ENCODE peak calls at places on chromosomes 1 and 21, in five cellular contexts. B, G, C, D and U are unnamed samples.

GRCh38 chr1:20417581-20417980 is 68.4 kb downstream of the CAMK2N1 start:
- DNase-seq in C (no peak), B (no peak), D (no peak), G (no peak), U (no peak)

GRCh38 chr1:109969430-109969829 is 15.1 kb upstream of the AHCYL1 start:
- DNase-seq in G (peak; percentile 48), B (peak; percentile 59), C (peak; percentile 46), D (peak; percentile 84), U (no peak)

GRCh38 chr1:9068971-9069323 is 488 bp downstream of the SLC2A5 start:
- DNase-seq in D (no peak), G (no peak), C (no peak), B (no peak), U (no peak)

GRCh38 chr21:31656199-31657095 is 3.0 kb upstream of the SOD1 start:
- DNase-seq in G (peak; percentile 27), C (no peak), D (peak; percentile 47), B (no peak), U (no peak)

GRCh38 chr1:115219937-115220336 is 118.1 kb downstream of the NGF start:
- DNase-seq in G (no peak), C (no peak), D (no peak), B (no peak), U (no peak)

GRCh38 chr1:181038399-181038873 is 4.7 kb downstream of the MR1 start:
- DNase-seq in G (no peak), D (peak; percentile 68), B (no peak), C (peak; percentile 55), U (no peak)

GRCh38 chr1:26083246-26083645 is 15.8 kb upstream of the TRIM63 start:
- DNase-seq in D (peak; percentile 46), G (no peak), B (no peak), C (peak; percentile 56), U (no peak)

GRCh38 chr1:18901952-18902522 is 318 bp downstream of the ALDH4A1 start:
- DNase-seq in B (no peak), D (no peak), G (no peak), C (no peak), U (no peak)

GRCh38 chr1:70504821-70505193 is 93.7 kb downstream of the CTH start:
- DNase-seq in B (peak; percentile 29), D (peak; percentile 18), G (peak; percentile 23), C (peak; percentile 77), U (no peak)

GRCh38 chr1:115310821-115311220 is 27.2 kb downstream of the NGF start:
- DNase-seq in G (no peak), B (no peak), C (no peak), D (no peak), U (no peak)

GRCh38 chr1:25343872-25344271 is 5.7 kb downstream of the TMEM50A start:
- DNase-seq in D (peak; percentile 89), G (peak; percentile 81), C (peak; percentile 80), B (peak; percentile 65), U (no peak)

GRCh38 chr21:38343691-38344090 is 86.9 kb downstream of the KCNJ15 start:
- DNase-seq in C (peak; percentile 73), D (peak; percentile 49), B (no peak), G (no peak), U (peak; percentile 64)

GRCh38 chr1:89739013-89739843 is 81.6 kb upstream of the LRRC8D start:
- DNase-seq in B (no peak), C (peak; percentile 58), G (no peak), D (peak; percentile 80), U (no peak)

DNA sequence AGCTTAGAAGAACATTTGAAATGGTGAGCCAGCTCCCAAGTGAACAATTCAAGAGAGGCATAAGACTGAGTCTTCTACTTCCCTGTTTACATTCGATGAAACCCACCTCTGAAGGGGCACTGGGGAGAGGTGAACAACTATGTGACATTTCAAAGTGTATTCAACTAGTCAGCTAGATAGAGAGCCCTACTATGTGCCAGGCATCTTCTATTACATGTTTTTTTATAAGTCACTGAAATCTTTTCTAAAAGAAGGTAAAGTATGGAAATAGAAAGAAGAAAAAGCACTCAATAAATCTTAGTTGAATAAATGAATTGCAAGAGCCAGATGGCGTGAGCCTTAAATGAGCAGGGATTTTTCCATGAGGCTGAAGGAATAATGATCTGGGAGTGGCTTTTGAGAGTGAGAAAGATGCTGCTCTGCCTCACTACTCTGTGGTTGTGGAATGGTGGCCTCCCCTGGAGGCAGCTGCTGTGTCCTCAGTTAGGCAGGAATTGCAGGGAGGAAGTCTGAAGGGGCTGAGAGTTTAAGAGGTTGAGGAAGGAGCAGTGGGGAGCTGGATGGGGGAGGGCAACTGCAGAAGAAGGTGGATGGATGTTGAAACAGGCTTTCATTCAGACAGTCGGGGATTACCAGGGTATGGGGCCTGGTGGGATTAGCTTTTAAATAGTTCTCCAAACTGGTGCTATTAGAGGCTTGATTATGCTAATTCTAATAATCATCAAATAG is 10.4 kb upstream of the PTPRF start:
- DNase-seq in G (no peak), D (no peak), B (no peak), C (no peak), U (no peak)
- TF ChIP-seq CTCF in G (no peak), D (no peak), B (no peak), C (no peak), U (no peak)

GRCh38 chr21:27678511-27678910 is 711.6 kb upstream of the ADAMTS5 start:
- DNase-seq in G (no peak), B (no peak), D (no peak), C (no peak), U (no peak)
- H3K4me3 ChIP-seq in G (no peak overlapping the region), B (no peak overlapping the region), D (no peak overlapping the region), C (no peak overlapping the region), U (no peak overlapping the region)

GRCh38 chr1:204971700-204972336 is 71.2 kb upstream of the CNTN2 start:
- DNase-seq in D (peak; percentile 63), G (peak; percentile 51), C (peak; percentile 62), B (no peak), U (no peak)
- TF ChIP-seq CTCF in D (no peak), G (no peak), C (no peak), B (no peak), U (no peak)

GRCh38 chr1:112466078-112466660 is 42.6 kb upstream of the WNT2B start:
- DNase-seq in B (peak; percentile 81), D (peak; percentile 94), G (peak; percentile 76), C (peak; percentile 95), U (peak; percentile 44)
- H3K4me3 ChIP-seq in B (no peak overlapping the region), D (peak overlapping the region; percentile 26), G (peak overlapping the region; percentile 43), C (peak overlapping the region; percentile 50), U (peak overlapping the region; percentile 49)

DNA sequence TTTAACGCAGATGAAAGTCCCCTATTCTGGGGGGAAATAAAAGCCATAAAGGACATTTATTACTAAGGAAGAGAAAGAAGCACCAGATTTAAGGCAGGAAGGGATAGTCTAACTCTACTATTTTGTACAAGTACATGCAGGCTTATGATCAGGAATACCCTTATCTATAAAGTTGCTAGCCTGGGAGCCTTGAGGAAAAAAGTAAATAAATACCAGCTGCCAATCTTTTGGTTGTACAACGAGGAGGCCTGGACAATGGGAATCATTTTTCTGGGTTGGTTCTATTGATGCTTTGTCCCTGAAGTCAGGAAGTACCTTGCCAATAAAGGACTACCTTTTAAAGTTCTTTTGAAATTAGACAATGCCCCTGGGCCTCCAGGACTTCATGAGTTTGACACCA is 367.8 kb downstream of the LMO4 start:
- DNase-seq in G (no peak), B (no peak), D (no peak), C (no peak), U (no peak)
- TF ChIP-seq CTCF in G (no peak), B (no peak), D (no peak), C (no peak), U (no peak)

GRCh38 chr1:149844096-149844495 is 55.3 kb upstream of the BOLA1 start:
- DNase-seq in G (no peak), D (peak; percentile 78), C (peak; percentile 39), B (no peak), U (no peak)

GRCh38 chr1:149846600-149847466 is 52.5 kb upstream of the BOLA1 start:
- DNase-seq in B (no peak), G (no peak), C (no peak), D (no peak), U (no peak)

GRCh38 chr1:149844650-149845255 is 54.6 kb upstream of the BOLA1 start:
- DNase-seq in D (no peak), C (no peak), G (no peak), B (no peak), U (no peak)

GRCh38 chr1:149845416-149845815 is 54.0 kb upstream of the BOLA1 start:
- DNase-seq in B (no peak), G (no peak), C (no peak), D (no peak), U (no peak)

DNA sequence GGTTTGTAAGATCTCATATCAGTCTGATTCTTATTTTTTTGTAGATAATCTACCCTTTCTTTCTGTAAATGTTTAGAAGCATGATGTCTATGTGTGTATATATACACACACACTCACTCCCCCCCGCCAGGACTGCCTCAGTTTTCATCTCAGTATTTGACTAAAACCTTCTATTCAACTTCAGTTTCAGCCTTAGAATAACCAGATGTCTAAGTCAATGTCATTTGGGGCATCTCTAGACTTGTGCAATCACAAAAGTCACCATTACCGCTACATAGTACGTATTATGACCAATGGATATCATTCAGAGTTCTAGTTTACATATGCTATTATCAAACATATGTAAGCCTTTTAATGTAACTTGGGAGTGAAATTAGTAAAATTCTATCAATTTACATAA is 53.3 kb upstream of the BOLA1 start:
- DNase-seq in D (no peak), B (no peak), C (no peak), G (no peak), U (no peak)
- H3K4me3 ChIP-seq in D (no peak overlapping the region), B (no peak overlapping the region), C (no peak overlapping the region), G (no peak overlapping the region), U (no peak overlapping the region)

GRCh38 chr1:37094302-37094701 is 60.0 kb upstream of the GRIK3 start:
- DNase-seq in B (no peak), D (no peak), G (no peak), C (no peak), U (no peak)

GRCh38 chr1:37092937-37093336 is 58.6 kb upstream of the GRIK3 start:
- DNase-seq in G (no peak), C (no peak), D (no peak), B (no peak), U (no peak)

GRCh38 chr1:37085393-37085792 is 51.1 kb upstream of the GRIK3 start:
- DNase-seq in D (no peak), G (no peak), C (no peak), B (no peak), U (no peak)

GRCh38 chr1:37090671-37091070 is 56.4 kb upstream of the GRIK3 start:
- DNase-seq in D (no peak), G (no peak), B (no peak), C (no peak), U (no peak)

GRCh38 chr1:37089750-37090149 is 55.4 kb upstream of the GRIK3 start:
- DNase-seq in B (no peak), G (no peak), C (no peak), D (no peak), U (no peak)
- TF ChIP-seq CTCF in B (no peak), G (no peak), C (no peak), D (no peak), U (no peak)

GRCh38 chr21:42536601-42537000 is 22.9 kb downstream of the SLC37A1 start:
- DNase-seq in G (no peak), D (no peak), B (no peak), C (no peak), U (no peak)
- H3K4me3 ChIP-seq in G (no peak overlapping the region), D (no peak overlapping the region), B (no peak overlapping the region), C (no peak overlapping the region), U (no peak overlapping the region)

DNA sequence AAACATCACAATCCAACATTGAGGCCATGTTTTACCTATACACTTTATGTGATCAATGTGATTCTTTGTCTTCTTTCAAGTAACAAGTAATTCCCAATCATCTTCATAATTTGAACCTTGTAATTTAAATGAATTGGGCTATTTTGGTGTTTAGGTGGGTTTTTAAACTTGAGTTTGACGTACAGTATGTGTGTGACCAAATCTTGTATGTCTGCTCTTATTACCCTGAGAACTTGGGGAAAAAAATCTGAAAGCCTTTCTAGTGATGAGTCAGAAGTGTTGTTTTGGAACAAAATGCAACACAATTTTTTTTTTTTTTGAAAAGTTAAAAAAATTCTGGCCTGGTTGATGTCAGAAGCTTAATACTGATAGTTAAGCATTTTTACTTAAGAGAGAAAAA is 68.5 kb downstream of the HHAT start:
- DNase-seq in G (no peak), D (peak; percentile 59), B (no peak), C (no peak), U (no peak)
- TF ChIP-seq CTCF in G (no peak), D (no peak), B (no peak), C (no peak), U (no peak)